ENCODE peak calls at places on chromosomes 7 and 10, in five cellular contexts. Z, M, Y, W and A are unnamed samples.

GRCh38 chr7:96181174-96181573 is 140.7 kb downstream of the SLC25A13 start:
- DNase-seq in W (no peak), Z (no peak), Y (no peak), M (no peak), A (no peak)

GRCh38 chr10:97540669-97541500 is 31.7 kb upstream of the ANKRD2 start:
- DNase-seq in Y (no peak), Z (no peak), M (no peak), W (no peak), A (no peak)

GRCh38 chr7:12158334-12159060 is 52.6 kb upstream of the TMEM106B start:
- DNase-seq in Y (no peak), Z (no peak), W (peak; percentile 64), M (no peak), A (no peak)

GRCh38 chr10:70445718-70446485 is 4.4 kb upstream of the NODAL start:
- DNase-seq in M (no peak), Z (no peak), Y (no peak), W (peak; percentile 55), A (no peak)

GRCh38 chr10:133442967-133443924 is 10.5 kb upstream of the SCART1 start:
- DNase-seq in M (no peak), Z (no peak), W (no peak), Y (no peak), A (no peak)

GRCh38 chr7:107164092-107164491 is 4.7 kb upstream of the HBP1 start:
- DNase-seq in W (no peak), M (no peak), Z (no peak), Y (no peak), A (no peak)

GRCh38 chr7:124762611-124763143 is 2.9 kb downstream of the GPR37 start:
- DNase-seq in Z (no peak), Y (no peak), M (peak; percentile 92), W (no peak), A (no peak)

GRCh38 chr10:27742195-27742925 is 3.3 kb downstream of the MKX start:
- DNase-seq in W (peak; percentile 95), Z (no peak), M (peak; percentile 41), Y (no peak), A (no peak)

GRCh38 chr10:87844837-87845623 is 18.3 kb downstream of the KLLN start:
- DNase-seq in Y (no peak), M (no peak), Z (no peak), W (peak; percentile 75), A (no peak)

GRCh38 chr10:36375107-36375506 is 733.0 kb upstream of the FZD8 start:
- DNase-seq in W (no peak), Y (no peak), M (no peak), Z (no peak), A (no peak)

GRCh38 chr7:1331576-1332467 is 99.2 kb downstream of the UNCX start:
- DNase-seq in Y (no peak), M (no peak), Z (no peak), W (no peak), A (no peak)

GRCh38 chr10:4656576-4657194 is 169.3 kb upstream of the AKR1E2 start:
- DNase-seq in W (peak; percentile 85), Z (no peak), Y (peak; percentile 51), M (peak; percentile 79), A (no peak)

GRCh38 chr10:102775201-102775972 is 31.6 kb downstream of the WBP1L start:
- DNase-seq in Z (no peak), W (no peak), M (no peak), Y (no peak), A (no peak)

GRCh38 chr10:131231323-131231964 is 80.1 kb downstream of the TCERG1L start:
- DNase-seq in W (no peak), Z (no peak), M (no peak), Y (no peak), A (no peak)

GRCh38 chr10:88386878-88387773 is 196.0 kb downstream of the RNLS start:
- DNase-seq in Y (peak; percentile 29), M (peak; percentile 81), Z (no peak), W (peak; percentile 42), A (no peak)

GRCh38 chr7:45070254-45070642 is 18.5 kb downstream of the NACAD start:
- DNase-seq in M (no peak), W (no peak), Y (no peak), Z (no peak), A (no peak)

GRCh38 chr7:150446288-150446938 is 4.0 kb upstream of the GIMAP8 start:
- DNase-seq in Y (no peak), Z (no peak), W (no peak), M (peak; percentile 24), A (no peak)